ENCODE peak calls at places on chromosomes 7 and 10, in eight cellular contexts. C is IMR-90, V is body of pancreas, L is testis, O is fibroblast of lung, M is ovary, T is right lobe of liver, F is mesendoderm. P is an unnamed sample.

GRCh38 chr10:117311261-117311660 is 64.0 kb downstream of the PDZD8 start:
- DNase-seq in C (no peak), V (no peak), L (no peak), O (peak), M (no peak), T (no peak), F (no peak), P (no peak)

GRCh38 chr10:88974446-88975376 is 15.9 kb upstream of the FAS start:
- DNase-seq in C (peak), V (peak), L (no peak), O (no peak), M (no peak), T (no peak), F (no peak), P (no peak)

GRCh38 chr10:130805635-130806030 is 505.9 kb downstream of the TCERG1L start:
- DNase-seq in C (no peak), V (no peak), L (no peak), O (no peak), M (no peak), T (no peak), F (no peak), P (no peak)

GRCh38 chr7:135169141-135169935 is 1.2 kb downstream of the CYREN start:
- DNase-seq in C (peak), V (peak), L (no peak), O (peak), M (no peak), T (peak), F (peak), P (peak)

GRCh38 chr10:75772153-75772887 is 340.9 kb downstream of the LRMDA start:
- DNase-seq in C (no peak), V (no peak), L (no peak), O (no peak), M (no peak), T (no peak), F (no peak), P (no peak)

GRCh38 chr10:23095966-23096813 is 811 bp downstream of the MSRB2 start:
- DNase-seq in C (peak), V (peak), L (peak), O (peak), M (peak), T (peak), F (peak), P (peak)

GRCh38 chr10:71040890-71041590 is 152.7 kb upstream of the PCBD1 start:
- DNase-seq in C (no peak), V (peak), L (no peak), O (no peak), M (no peak), T (no peak), F (peak), P (no peak)

GRCh38 chr7:48250441-48250951 is 79.2 kb downstream of the ABCA13 start:
- DNase-seq in C (peak), V (no peak), L (no peak), O (peak), M (no peak), T (no peak), F (peak), P (no peak)

GRCh38 chr7:114414151-114415053 is at the start of gene FOXP2:
- DNase-seq in C (peak), V (no peak), L (no peak), O (peak), M (no peak), T (no peak), F (peak), P (no peak)

GRCh38 chr10:50807851-50808776 is 68.4 kb downstream of the ASAH2B start:
- DNase-seq in C (peak), V (peak), L (no peak), O (peak), M (no peak), T (peak), F (peak), P (no peak)

GRCh38 chr10:60236869-60237524 is 152.7 kb downstream of the ANK3 start:
- DNase-seq in C (no peak), V (peak), L (peak), O (peak), M (no peak), T (peak), F (no peak), P (peak)

GRCh38 chr7:66500087-66500486 is 128.6 kb upstream of the KCTD7 start:
- DNase-seq in C (no peak), V (no peak), L (no peak), O (no peak), M (peak), T (no peak), F (peak), P (no peak)

GRCh38 chr10:5776881-5777197 is 36.4 kb downstream of the GDI2 start:
- DNase-seq in C (peak), V (no peak), L (no peak), O (peak), M (no peak), T (no peak), F (no peak), P (no peak)

GRCh38 chr10:80144302-80145131 is 12.0 kb downstream of the PLAC9 start:
- DNase-seq in C (no peak), V (peak), L (no peak), O (no peak), M (no peak), T (peak), F (no peak), P (peak)

GRCh38 chr10:75406158-75407065 is 4.8 kb upstream of the ZNF503 start:
- DNase-seq in C (no peak), V (peak), L (no peak), O (no peak), M (peak), T (no peak), F (peak), P (no peak)

GRCh38 chr10:124299726-124300125 is 119.0 kb downstream of the OAT start:
- DNase-seq in C (no peak), V (no peak), L (no peak), O (no peak), M (no peak), T (no peak), F (no peak), P (no peak)

DNA sequence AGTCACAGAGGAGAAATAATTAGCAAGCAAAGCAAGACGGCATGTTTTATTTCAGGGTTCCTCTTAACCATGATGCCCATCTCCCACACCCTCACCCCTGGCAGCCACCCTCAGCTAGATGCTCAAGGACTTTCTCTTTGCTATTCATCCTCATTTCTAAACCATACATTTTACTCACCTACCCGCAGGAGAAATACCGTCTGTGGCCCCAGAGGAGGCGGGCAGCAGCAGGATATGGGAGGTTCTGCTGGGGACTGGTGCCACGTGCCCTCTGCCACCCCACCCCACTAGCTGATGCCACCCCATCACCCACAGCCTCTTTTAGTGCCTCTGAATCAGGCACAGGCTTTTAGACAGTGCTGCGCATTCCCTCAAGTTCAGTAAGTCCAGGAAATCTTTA is 168.7 kb upstream of the ITGB1 start:
- DNase-seq in C (no peak), V (no peak), L (no peak), O (no peak), M (no peak), T (no peak), F (no peak), P (no peak)
- H3K27ac ChIP-seq in C (peak), V (no peak), L (no peak), O (no peak), M (no peak), T (peak), F (no peak), P (no peak)

GRCh38 chr7:85510287-85510686 is 323.4 kb upstream of the SEMA3D start:
- DNase-seq in C (no peak), V (no peak), L (no peak), O (no peak), M (no peak), T (no peak), F (no peak), P (no peak)
- H3K27ac ChIP-seq in C (no peak), V (no peak), L (no peak), O (no peak), M (no peak), T (no peak), F (no peak), P (no peak)

DNA sequence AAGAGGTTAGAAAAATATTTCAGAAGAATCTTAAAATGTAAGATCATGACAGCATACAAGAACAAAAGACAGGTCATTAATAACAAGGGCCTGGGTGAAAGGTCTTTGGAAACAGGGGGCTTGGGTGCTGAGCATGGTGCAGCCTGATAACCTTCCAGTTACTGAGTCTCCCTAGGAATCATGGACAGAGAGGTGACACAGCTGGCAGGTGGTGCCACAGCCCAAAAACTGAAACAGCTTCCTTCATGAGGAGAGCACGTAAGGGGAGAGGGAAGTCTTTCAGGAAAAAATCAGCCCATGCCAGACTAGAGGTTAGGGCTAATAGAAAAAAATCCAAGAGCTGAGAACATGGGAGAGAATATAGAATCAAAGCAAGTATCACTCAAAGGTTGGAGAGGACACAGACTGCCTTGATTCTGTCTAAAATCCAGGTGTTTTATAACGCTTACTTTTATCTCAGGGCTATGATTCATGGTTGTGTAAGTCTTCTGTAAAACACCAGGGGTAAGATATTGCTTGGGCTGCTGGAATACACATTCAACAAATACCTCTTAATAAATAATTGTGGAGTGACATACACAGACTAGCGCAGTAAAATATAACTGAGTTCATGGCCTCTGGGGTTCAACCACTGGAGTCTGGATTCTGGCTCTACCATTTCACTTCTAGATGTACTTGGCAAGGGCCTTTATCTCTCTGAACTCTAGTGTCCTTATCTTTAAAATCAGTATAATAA is 88.1 kb downstream of the SEMA3C start:
- DNase-seq in C (peak), V (no peak), L (no peak), O (peak), M (no peak), T (no peak), F (no peak), P (no peak)
- H3K27ac ChIP-seq in C (no peak), V (no peak), L (no peak), O (no peak), M (no peak), T (no peak), F (no peak), P (no peak)

GRCh38 chr7:90244909-90245841 is at the start of gene CFAP69:
- DNase-seq in C (peak), V (peak), L (peak), O (peak), M (peak), T (peak), F (peak), P (peak)
- H3K27ac ChIP-seq in C (peak), V (peak), L (no peak), O (peak), M (no peak), T (peak), F (no peak), P (peak)

DNA sequence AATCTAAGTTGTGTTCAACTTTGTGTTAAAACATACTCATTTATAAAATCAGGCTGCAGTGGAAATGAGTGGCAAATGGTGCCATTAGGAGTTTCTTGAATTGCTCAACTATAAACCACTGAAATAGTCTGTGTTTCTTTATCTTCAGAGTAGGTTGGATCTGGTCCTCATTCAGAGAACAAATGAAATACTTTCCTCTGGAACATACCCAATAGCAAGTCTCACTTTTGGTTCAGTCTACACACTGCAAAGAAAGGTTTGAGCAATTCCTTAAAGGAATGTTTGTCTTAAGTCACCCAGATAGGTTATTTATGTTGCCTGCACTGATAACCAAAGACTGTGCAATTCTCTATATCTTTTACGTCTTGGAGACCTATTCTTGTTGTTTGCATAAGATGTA is 62.5 kb downstream of the ABCB4 start:
- DNase-seq in C (peak), V (no peak), L (no peak), O (peak), M (no peak), T (no peak), F (no peak), P (no peak)
- H3K27ac ChIP-seq in C (no peak), V (no peak), L (no peak), O (no peak), M (no peak), T (no peak), F (no peak), P (no peak)

DNA sequence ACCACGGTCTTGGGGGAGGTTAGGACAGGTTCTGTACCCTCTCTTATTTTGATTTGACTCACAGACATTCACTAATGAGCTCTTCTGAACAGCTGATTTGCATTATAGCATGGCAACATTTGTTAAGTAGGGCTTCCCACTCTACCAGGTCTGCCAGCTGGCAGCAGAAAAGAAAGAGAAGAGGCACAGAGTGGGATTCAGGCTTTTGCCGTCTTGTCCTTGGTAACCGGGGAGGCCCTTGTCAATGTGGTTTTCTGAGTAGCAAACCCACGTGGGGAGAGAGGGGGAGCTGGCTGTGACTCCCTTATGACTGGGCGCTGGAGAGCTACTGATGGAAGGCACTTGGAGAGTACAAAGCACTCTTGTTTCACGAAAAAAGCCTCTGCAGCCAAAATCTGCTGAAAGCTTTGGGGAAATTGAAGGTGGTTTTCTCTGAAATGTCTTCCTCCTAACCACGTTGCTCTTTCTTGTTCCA is 355.3 kb upstream of the GALNT17 start:
- DNase-seq in C (peak), V (no peak), L (peak), O (peak), M (peak), T (no peak), F (no peak), P (no peak)
- H3K27ac ChIP-seq in C (no peak), V (no peak), L (peak), O (no peak), M (peak), T (no peak), F (no peak), P (no peak)

GRCh38 chr10:30422296-30422695 is 11.7 kb upstream of the MAP3K8 start:
- DNase-seq in C (no peak), V (no peak), L (no peak), O (no peak), M (no peak), T (no peak), F (no peak), P (no peak)
- H3K27ac ChIP-seq in C (no peak), V (no peak), L (no peak), O (no peak), M (peak), T (no peak), F (no peak), P (peak)

DNA sequence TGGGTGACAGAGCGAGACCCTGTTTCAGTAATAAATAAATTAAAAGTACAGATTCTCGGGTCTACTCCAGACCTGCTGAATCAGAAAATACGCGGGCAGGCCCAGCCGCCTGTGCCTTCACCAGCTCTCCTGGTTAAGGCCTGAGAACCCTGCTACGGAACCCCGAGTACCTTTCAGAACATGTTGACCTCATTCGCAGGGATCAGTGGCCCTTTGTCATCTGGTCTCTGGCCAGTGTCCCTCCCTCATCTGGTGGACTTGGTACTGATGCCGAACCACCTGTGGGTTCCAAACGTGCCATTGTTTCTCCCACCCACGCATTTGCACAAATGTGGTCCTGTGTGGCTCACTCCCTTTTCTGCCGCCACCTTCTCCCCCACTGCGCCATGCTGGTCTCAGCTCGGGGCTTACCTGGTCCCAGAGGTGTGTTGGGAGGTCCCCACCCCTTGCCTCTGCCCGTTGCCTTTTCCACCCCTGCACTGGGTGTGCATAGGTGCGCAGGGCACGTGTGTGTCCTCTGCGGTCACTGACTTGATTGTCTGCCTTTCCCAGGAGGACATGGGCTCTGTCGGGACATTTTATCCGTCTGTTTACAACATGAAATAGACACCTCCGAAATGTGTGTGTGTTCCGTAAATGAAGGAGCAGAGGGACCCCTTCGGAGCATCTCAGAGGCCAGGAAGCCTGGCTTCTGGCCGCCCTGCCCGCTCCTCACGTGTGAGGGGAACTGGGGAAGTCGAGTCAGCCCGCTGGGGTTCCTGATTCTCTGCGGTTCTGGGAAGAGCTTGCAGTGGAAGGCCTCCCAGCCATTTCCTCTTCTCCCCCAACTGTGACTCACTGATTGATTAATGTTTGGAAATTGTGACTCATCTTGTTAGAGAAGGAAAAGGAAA is 135.2 kb downstream of the CUX1 start:
- DNase-seq in C (peak), V (no peak), L (no peak), O (peak), M (no peak), T (peak), F (no peak), P (no peak)
- H3K27ac ChIP-seq in C (peak), V (peak), L (peak), O (peak), M (peak), T (no peak), F (no peak), P (peak)

P was measured in tibial artery.